ENCODE peak calls at places on chromosomes 3 and 15, in five cellular contexts. N is WTC11, S is PC-9, D is HFF-Myc, Q is GM13976. Z is an unnamed sample.
A peak's percentile ranks its signal among the peaks of the same experiment; 100 is the strongest.

GRCh38 chr15:35737521-35737920 is 191.6 kb upstream of the DPH6 start:
- DNase-seq in N (no peak), S (no peak), D (no peak), Q (no peak), Z (no peak)

GRCh38 chr3:138937690-138938055 is 9.3 kb downstream of the FOXL2 start:
- DNase-seq in N (peak; percentile 46), S (no peak), D (no peak), Q (no peak), Z (no peak)

GRCh38 chr3:131224886-131225550 is 156.6 kb upstream of the NUDT16 start:
- DNase-seq in N (no peak), S (peak; percentile 72), D (no peak), Q (no peak), Z (no peak)

GRCh38 chr15:39472661-39473657 is 107.9 kb upstream of the THBS1 start:
- DNase-seq in N (no peak), S (no peak), D (peak; percentile 99), Q (no peak), Z (no peak)

GRCh38 chr3:159322322-159322939 is 520.6 kb downstream of the MFSD1 start:
- DNase-seq in N (peak; percentile 83), S (no peak), D (peak; percentile 9), Q (peak; percentile 48), Z (peak; percentile 39)

GRCh38 chr3:151798476-151798875 is 15.4 kb upstream of the AADAC start:
- DNase-seq in N (no peak), S (no peak), D (no peak), Q (no peak), Z (no peak)

GRCh38 chr3:4416427-4416826 is 50.6 kb downstream of the SUMF1 start:
- DNase-seq in N (no peak), S (no peak), D (no peak), Q (no peak), Z (no peak)

GRCh38 chr3:57998366-57999283 is 9.6 kb upstream of the FLNB start:
- DNase-seq in N (no peak), S (peak; percentile 33), D (no peak), Q (peak; percentile 55), Z (peak; percentile 56)

GRCh38 chr3:41345788-41346187 is 146.5 kb downstream of the CTNNB1 start:
- DNase-seq in N (no peak), S (no peak), D (no peak), Q (no peak), Z (no peak)

GRCh38 chr15:51281368-51281967 is 56.9 kb downstream of the CYP19A1 start:
- DNase-seq in N (peak; percentile 80), S (no peak), D (no peak), Q (peak; percentile 69), Z (peak; percentile 71)

GRCh38 chr3:172173316-172174271 is 134.2 kb downstream of the FNDC3B start:
- DNase-seq in N (no peak), S (no peak), D (no peak), Q (no peak), Z (no peak)

GRCh38 chr3:47652142-47652541 is 73.5 kb upstream of the CSPG5 start:
- DNase-seq in N (no peak), S (no peak), D (no peak), Q (no peak), Z (no peak)

GRCh38 chr15:38521316-38521715 is 43.3 kb downstream of the RASGRP1 start:
- DNase-seq in N (no peak), S (no peak), D (no peak), Q (no peak), Z (no peak)

GRCh38 chr3:79405183-79405582 is 362.6 kb downstream of the ROBO1 start:
- DNase-seq in N (no peak), S (no peak), D (no peak), Q (no peak), Z (no peak)

GRCh38 chr3:23739536-23739935 is 66.2 kb upstream of the UBE2E1 start:
- DNase-seq in N (no peak), S (peak; percentile 79), D (no peak), Q (no peak), Z (no peak)

GRCh38 chr3:111929484-111929883 is 49.3 kb upstream of the ABHD10 start:
- DNase-seq in N (no peak), S (no peak), D (no peak), Q (no peak), Z (no peak)

GRCh38 chr15:25674948-25675347 is 188.2 kb downstream of the ATP10A start:
- DNase-seq in N (no peak), S (no peak), D (no peak), Q (no peak), Z (no peak)

GRCh38 chr15:82647835-82648256 is 683 bp upstream of the CPEB1 start:
- DNase-seq in N (peak; percentile 68), S (no peak), D (no peak), Q (no peak), Z (no peak)

GRCh38 chr3:174945276-174945675 is 86.1 kb downstream of the NAALADL2 start:
- DNase-seq in N (no peak), S (no peak), D (no peak), Q (no peak), Z (no peak)

GRCh38 chr3:124878561-124879394 is 8.4 kb downstream of the ITGB5 start:
- DNase-seq in N (no peak), S (peak; percentile 98), D (peak; percentile 93), Q (no peak), Z (no peak)

GRCh38 chr3:46372492-46373359 is 2.0 kb downstream of the CCR5 start:
- DNase-seq in N (no peak), S (no peak), D (no peak), Q (peak; percentile 38), Z (peak; percentile 34)

GRCh38 chr3:166123576-166123975 is 286.4 kb upstream of the BCHE start:
- DNase-seq in N (no peak), S (peak; percentile 39), D (no peak), Q (no peak), Z (no peak)

GRCh38 chr15:40190591-40190990 is 29.7 kb downstream of the BUB1B start:
- DNase-seq in N (no peak), S (no peak), D (no peak), Q (no peak), Z (no peak)

GRCh38 chr3:178671261-178672191 is 135.3 kb downstream of the KCNMB2 start:
- DNase-seq in N (no peak), S (peak; percentile 72), D (peak; percentile 40), Q (no peak), Z (no peak)

GRCh38 chr3:129967761-129968160 is 6.8 kb upstream of the TRH start:
- DNase-seq in N (no peak), S (no peak), D (no peak), Q (no peak), Z (no peak)

GRCh38 chr15:51756482-51756881 is 5.1 kb downstream of the TMOD2 start:
- DNase-seq in N (no peak), S (no peak), D (no peak), Q (no peak), Z (no peak)

GRCh38 chr3:173371848-173372487 is 25.6 kb upstream of the NLGN1 start:
- DNase-seq in N (no peak), S (no peak), D (peak; percentile 4), Q (no peak), Z (no peak)

GRCh38 chr3:166100710-166101109 is 263.5 kb upstream of the BCHE start:
- DNase-seq in N (no peak), S (no peak), D (no peak), Q (no peak), Z (no peak)

GRCh38 chr3:159273608-159274007 is 471.8 kb downstream of the MFSD1 start:
- DNase-seq in N (peak; percentile 71), S (no peak), D (peak; percentile 21), Q (peak; percentile 7), Z (no peak)

GRCh38 chr3:10594915-10595314 is 89.5 kb upstream of the ATP2B2 start:
- DNase-seq in N (peak; percentile 93), S (no peak), D (peak; percentile 57), Q (peak; percentile 57), Z (peak; percentile 51)

GRCh38 chr3:133479895-133480669 is 80.2 kb downstream of the BFSP2 start:
- DNase-seq in N (no peak), S (peak; percentile 97), D (no peak), Q (peak; percentile 47), Z (peak; percentile 32)

GRCh38 chr15:65101891-65102708 is 12.9 kb downstream of the UBAP1L start:
- DNase-seq in N (peak; percentile 66), S (no peak), D (no peak), Q (no peak), Z (no peak)

GRCh38 chr15:38696120-38696727 is 131.6 kb upstream of the RASGRP1 start:
- DNase-seq in N (no peak), S (no peak), D (no peak), Q (peak; percentile 31), Z (peak; percentile 36)

GRCh38 chr15:41894791-41895463 is 1.1 kb upstream of the SPTBN5 start:
- DNase-seq in N (no peak), S (no peak), D (peak; percentile 29), Q (peak; percentile 92), Z (peak; percentile 89)

GRCh38 chr3:157669403-157669802 is 166.2 kb upstream of the VEPH1 start:
- DNase-seq in N (no peak), S (no peak), D (peak; percentile 11), Q (no peak), Z (no peak)

GRCh38 chr3:132378048-132378762 is 39.1 kb upstream of the DNAJC13 start:
- DNase-seq in N (no peak), S (no peak), D (no peak), Q (peak; percentile 53), Z (peak; percentile 50)

GRCh38 chr3:51434746-51435323 is 43.8 kb downstream of the RBM15B start:
- DNase-seq in N (peak; percentile 30), S (no peak), D (peak; percentile 12), Q (peak; percentile 63), Z (peak; percentile 59)

DNA sequence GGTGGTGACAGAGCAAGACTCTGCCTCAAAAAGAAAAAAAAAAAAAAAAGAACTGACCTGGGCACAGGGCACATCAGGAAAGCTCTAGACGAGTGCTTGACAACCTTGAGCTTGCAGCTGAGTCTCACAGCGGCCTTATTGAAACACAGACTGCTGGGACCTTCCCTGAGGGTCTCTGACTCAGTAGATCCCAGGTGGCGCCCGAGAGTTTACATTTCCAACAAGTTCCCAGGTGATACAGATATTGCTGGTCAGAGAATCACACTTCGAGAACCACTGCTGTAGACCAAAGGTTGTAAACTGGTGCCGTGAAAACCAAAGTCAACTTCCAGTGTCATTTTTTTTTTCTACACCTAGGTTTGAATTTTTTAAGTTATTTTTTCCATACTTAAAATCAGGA is 573.2 kb upstream of the MDFIC2 start:
- DNase-seq in N (no peak), S (no peak), D (no peak), Q (no peak), Z (no peak)
- TF ChIP-seq CTCF in N (no peak), S (no peak), D (no peak), Q (no peak), Z (no peak)

GRCh38 chr15:50181983-50182232 is at the start of gene SLC27A2:
- DNase-seq in N (peak; percentile 79), S (peak; percentile 43), D (no peak), Q (no peak), Z (no peak)
- TF ChIP-seq CTCF in N (peak; percentile 34), S (peak; percentile 53), D (peak; percentile 47), Q (peak; percentile 50), Z (peak; percentile 33)

DNA sequence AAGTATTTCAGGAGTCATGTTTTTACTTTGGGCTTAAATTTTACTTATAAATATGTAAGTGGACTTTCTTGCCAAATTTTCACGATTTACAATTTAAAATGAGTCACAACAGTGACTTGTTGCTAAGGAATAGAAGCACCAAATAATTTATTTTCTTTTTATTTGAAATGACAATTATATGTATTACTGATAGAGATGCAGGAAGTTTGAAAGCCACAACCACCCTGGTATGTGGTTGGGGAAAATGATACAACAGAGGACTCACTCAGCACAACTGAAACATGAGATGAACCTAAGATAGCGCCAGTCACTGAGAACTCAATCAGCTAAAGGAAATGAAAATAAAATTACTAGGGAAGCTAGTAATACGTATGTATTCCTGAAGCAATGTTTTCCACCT is 90.2 kb downstream of the FMN1 start:
- DNase-seq in N (no peak), S (peak; percentile 78), D (peak; percentile 83), Q (no peak), Z (no peak)
- TF ChIP-seq CTCF in N (no peak), S (no peak), D (no peak), Q (no peak), Z (no peak)

GRCh38 chr3:168096210-168096795 is 579 bp upstream of the GOLIM4 start:
- DNase-seq in N (peak; percentile 21), S (peak; percentile 82), D (peak; percentile 85), Q (peak; percentile 47), Z (peak; percentile 56)
- TF ChIP-seq CTCF in N (no peak), S (no peak), D (no peak), Q (no peak), Z (no peak)

Z was measured in GM20000.